ENCODE peak calls at places on chromosomes 7 and 10, in ten cellular contexts. R is Kasumi-1; Y is RWPE1; W is stimulated activated CD4-positive, alpha-beta T cell treated with anti-CD3 and anti-CD28 coated beads, Interleukin-4, amount 100 ng/mL, for 4 hours; D is RPMI8226; P is NCI-H2029 treated with DMSO at 0.1 percent for 48 hours; H is osteocyte; I is T follicular helper cell; L is caudate nucleus; F is stimulated activated CD8-positive, alpha-beta memory T cell treated with anti-CD3 and anti-CD28 coated beads, Interleukin-15, amount 100 ng/mL, for 24 hours. G is an unnamed sample.

GRCh38 chr10:114869500-114869899 is 47.9 kb downstream of the FHIP2A start:
- DNase-seq in R (peak; percentile 20), Y (peak; percentile 60), W (no peak), D (no peak), P (no peak), H (no peak), I (no peak), L (no peak), F (no peak), G (peak; percentile 85)

GRCh38 chr7:71271203-71271602 is 139.3 kb downstream of the GALNT17 start:
- DNase-seq in R (no peak), Y (no peak), W (no peak), D (no peak), P (no peak), H (no peak), I (no peak), L (no peak), F (no peak), G (no peak)

GRCh38 chr10:53690556-53691240 is 918.1 kb upstream of the MBL2 start:
- DNase-seq in R (no peak), Y (no peak), W (no peak), D (peak; percentile 8), P (no peak), H (no peak), I (no peak), L (no peak), F (no peak), G (no peak)

GRCh38 chr7:36299882-36300341 is 89.8 kb upstream of the ANLN start:
- DNase-seq in R (no peak), Y (no peak), W (no peak), D (no peak), P (no peak), H (no peak), I (no peak), L (no peak), F (no peak), G (no peak)

GRCh38 chr7:76303829-76304505 is 1.5 kb downstream of the HSPB1 start:
- DNase-seq in R (no peak), Y (no peak), W (no peak), D (no peak), P (no peak), H (no peak), I (no peak), L (peak; percentile 38), F (no peak), G (peak; percentile 61)

GRCh38 chr7:118152149-118152548 is 31.8 kb upstream of the LSM8 start:
- DNase-seq in R (no peak), Y (no peak), W (no peak), D (no peak), P (no peak), H (no peak), I (no peak), L (no peak), F (no peak), G (no peak)

GRCh38 chr10:85642421-85643170 is 724.0 kb downstream of the GRID1 start:
- DNase-seq in R (no peak), Y (peak; percentile 89), W (no peak), D (no peak), P (peak; percentile 21), H (no peak), I (no peak), L (no peak), F (no peak), G (peak; percentile 1)

GRCh38 chr7:151724920-151725584 is 151.9 kb downstream of the PRKAG2 start:
- DNase-seq in R (no peak), Y (no peak), W (no peak), D (no peak), P (no peak), H (no peak), I (no peak), L (no peak), F (no peak), G (no peak)

GRCh38 chr7:114567416-114567815 is 152.8 kb downstream of the FOXP2 start:
- DNase-seq in R (no peak), Y (no peak), W (no peak), D (no peak), P (no peak), H (no peak), I (no peak), L (no peak), F (no peak), G (no peak)

GRCh38 chr10:45514283-45515270 is 140.6 kb downstream of the ALOX5 start:
- DNase-seq in R (no peak), Y (peak; percentile 55), W (no peak), D (no peak), P (no peak), H (no peak), I (no peak), L (peak; percentile 54), F (no peak), G (no peak)

GRCh38 chr10:114518401-114519305 is 114.4 kb upstream of the AFAP1L2 start:
- DNase-seq in R (no peak), Y (no peak), W (no peak), D (no peak), P (peak; percentile 47), H (no peak), I (no peak), L (no peak), F (no peak), G (no peak)

GRCh38 chr10:17787087-17787942 is 21.8 kb upstream of the MRC1 start:
- DNase-seq in R (no peak), Y (peak; percentile 82), W (no peak), D (no peak), P (no peak), H (no peak), I (no peak), L (no peak), F (no peak), G (peak; percentile 97)

GRCh38 chr7:105589221-105590077 is 8.2 kb upstream of the EFCAB10 start:
- DNase-seq in R (peak; percentile 90), Y (peak; percentile 82), W (peak; percentile 21), D (peak; percentile 99), P (peak; percentile 58), H (peak; percentile 89), I (peak; percentile 12), L (peak; percentile 63), F (no peak), G (peak; percentile 87)

GRCh38 chr7:22732556-22733126 is 5.6 kb downstream of the IL6 start:
- DNase-seq in R (peak; percentile 13), Y (peak; percentile 42), W (no peak), D (peak; percentile 33), P (peak; percentile 9), H (no peak), I (no peak), L (no peak), F (no peak), G (peak; percentile 55)

GRCh38 chr10:74932648-74933047 is 106.2 kb downstream of the KAT6B start:
- DNase-seq in R (no peak), Y (no peak), W (no peak), D (no peak), P (peak; percentile 61), H (no peak), I (no peak), L (peak; percentile 27), F (no peak), G (no peak)

GRCh38 chr10:63886281-63887025 is 365.3 kb downstream of the REEP3 start:
- DNase-seq in R (no peak), Y (no peak), W (no peak), D (no peak), P (no peak), H (no peak), I (no peak), L (no peak), F (no peak), G (no peak)

GRCh38 chr10:124290095-124290795 is 128.5 kb downstream of the OAT start:
- DNase-seq in R (no peak), Y (no peak), W (no peak), D (peak; percentile 87), P (peak; percentile 9), H (peak; percentile 69), I (no peak), L (no peak), F (no peak), G (peak; percentile 24)

GRCh38 chr10:48215148-48215982 is 59.1 kb downstream of the FRMPD2 start:
- DNase-seq in R (peak; percentile 64), Y (peak; percentile 59), W (peak; percentile 26), D (peak; percentile 65), P (peak; percentile 28), H (peak; percentile 76), I (no peak), L (no peak), F (no peak), G (peak; percentile 53)

GRCh38 chr10:118911361-118911760 is 118.2 kb upstream of the NANOS1 start:
- DNase-seq in R (no peak), Y (no peak), W (no peak), D (no peak), P (no peak), H (peak; percentile 34), I (no peak), L (no peak), F (no peak), G (peak; percentile 64)

GRCh38 chr10:124056337-124056980 is 36.9 kb downstream of the CHST15 start:
- DNase-seq in R (no peak), Y (no peak), W (no peak), D (no peak), P (no peak), H (no peak), I (no peak), L (no peak), F (no peak), G (no peak)

GRCh38 chr7:86929293-86930109 is 130.0 kb downstream of the ELAPOR2 start:
- DNase-seq in R (peak; percentile 49), Y (no peak), W (no peak), D (no peak), P (no peak), H (no peak), I (no peak), L (no peak), F (no peak), G (no peak)

GRCh38 chr10:119103687-119104652 is at the start of gene DENND10:
- DNase-seq in R (peak; percentile 66), Y (peak; percentile 99), W (peak; percentile 80), D (peak; percentile 70), P (no peak), H (peak; percentile 92), I (peak; percentile 66), L (peak; percentile 78), F (peak; percentile 62), G (peak; percentile 83)